ENCODE peak calls at places on chromosomes 11 and 22, in nine cellular contexts. B, O, N, Z, R, P, T, Q and S are unnamed samples.

GRCh38 chr11:120184371-120184945 is 26.4 kb upstream of the OAF start:
- DNase-seq in Z (no peak), Q (no peak), R (peak), N (no peak), O (no peak), T (no peak), P (no peak), B (no peak), S (peak)

GRCh38 chr22:40806711-40807110 is 12.4 kb downstream of the SLC25A17 start:
- DNase-seq in Z (no peak), B (no peak), N (no peak), R (no peak), O (no peak), P (no peak), Q (no peak), T (no peak), S (no peak)

GRCh38 chr11:134544095-134544815 is 132.2 kb upstream of the B3GAT1 start:
- DNase-seq in O (no peak), Z (no peak), T (no peak), N (no peak), P (no peak), Q (no peak), B (no peak), R (no peak), S (no peak)

GRCh38 chr22:46010951-46011626 is 34.1 kb upstream of the WNT7B start:
- DNase-seq in Q (no peak), O (no peak), N (no peak), B (no peak), P (no peak), Z (no peak), R (peak), T (no peak), S (no peak)

GRCh38 chr22:35711336-35711735 is 6.3 kb upstream of the APOL5 start:
- DNase-seq in O (no peak), P (no peak), Z (no peak), T (no peak), R (no peak), Q (no peak), N (no peak), B (no peak), S (no peak)

GRCh38 chr11:114229062-114229450 is 67.1 kb upstream of the NNMT start:
- DNase-seq in R (no peak), P (no peak), T (no peak), Q (no peak), N (no peak), Z (no peak), O (no peak), B (no peak), S (no peak)

GRCh38 chr22:44351685-44352377 is 39.1 kb upstream of the SHISAL1 start:
- DNase-seq in R (peak), T (peak), P (peak), N (no peak), O (no peak), B (peak), Z (no peak), Q (peak), S (peak)

GRCh38 chr11:64570341-64570740 is 20.7 kb upstream of the SLC22A12 start:
- DNase-seq in R (no peak), B (no peak), Z (no peak), O (no peak), Q (no peak), T (no peak), N (no peak), P (no peak), S (no peak)

GRCh38 chr22:48849513-48849912 is 978.2 kb downstream of the BRD1 start:
- DNase-seq in Q (no peak), N (no peak), B (no peak), Z (no peak), T (no peak), P (no peak), O (no peak), R (peak), S (no peak)

GRCh38 chr11:7251836-7252682 is at the start of gene SYT9:
- DNase-seq in T (no peak), R (peak), N (no peak), Q (no peak), Z (peak), P (peak), O (no peak), B (peak), S (no peak)

GRCh38 chr22:31969789-31970489 is 25.6 kb downstream of the YWHAH start:
- DNase-seq in B (peak), O (no peak), Z (peak), T (peak), R (peak), Q (peak), N (peak), P (peak), S (no peak)

GRCh38 chr22:49969751-49970527 is 9.4 kb downstream of the PIM3 start:
- DNase-seq in Z (peak), B (no peak), R (peak), Q (no peak), N (no peak), T (peak), O (no peak), P (no peak), S (peak)

GRCh38 chr11:35593143-35593542 is 25.1 kb upstream of the FJX1 start:
- DNase-seq in P (no peak), T (no peak), Z (no peak), B (peak), O (no peak), Q (peak), N (peak), R (no peak), S (no peak)

GRCh38 chr11:17197431-17197898 is 10.3 kb downstream of the PIK3C2A start:
- DNase-seq in P (no peak), Q (no peak), B (no peak), R (no peak), T (no peak), Z (no peak), N (no peak), O (no peak), S (no peak)

GRCh38 chr11:91220476-91221202 is 997.8 kb upstream of the CHORDC1 start:
- DNase-seq in O (no peak), Q (no peak), P (no peak), B (no peak), N (no peak), T (no peak), R (no peak), Z (no peak), S (no peak)

GRCh38 chr11:122852071-122852831 is 14.0 kb downstream of the CRTAM start:
- DNase-seq in Z (no peak), O (no peak), N (no peak), P (peak), Q (no peak), R (no peak), T (peak), B (peak), S (no peak)

GRCh38 chr11:111378773-111379499 is at the start of gene POU2AF1:
- DNase-seq in R (no peak), Z (no peak), T (peak), O (peak), N (peak), Q (no peak), B (peak), P (peak), S (no peak)

GRCh38 chr11:1847941-1848639 is 4.8 kb upstream of the LSP1 start:
- DNase-seq in P (no peak), B (no peak), R (no peak), T (no peak), Z (no peak), N (no peak), O (no peak), Q (no peak), S (no peak)

GRCh38 chr11:62545437-62546243 is 966 bp downstream of the AHNAK start:
- DNase-seq in N (peak), P (peak), T (peak), Q (peak), R (peak), B (peak), Z (peak), O (no peak), S (peak)

GRCh38 chr22:20586403-20586745 is 79.0 kb downstream of the MED15 start:
- DNase-seq in T (no peak), Z (no peak), O (no peak), N (no peak), P (no peak), Q (no peak), B (no peak), R (no peak), S (no peak)

GRCh38 chr22:31329029-31329428 is 17.1 kb downstream of the PATZ1 start:
- DNase-seq in O (no peak), R (no peak), Q (no peak), B (no peak), P (no peak), T (no peak), Z (no peak), N (no peak), S (no peak)

GRCh38 chr11:69587454-69588081 is 53.4 kb upstream of the CCND1 start:
- DNase-seq in Z (no peak), T (no peak), R (no peak), B (peak), Q (peak), N (peak), O (no peak), P (no peak), S (no peak)

GRCh38 chr22:47067911-47068654 is 305.6 kb downstream of the TBC1D22A start:
- DNase-seq in O (no peak), R (peak), T (no peak), Q (no peak), Z (no peak), B (no peak), N (no peak), P (no peak), S (no peak)

GRCh38 chr11:12050470-12050891 is 42.1 kb upstream of the DKK3 start:
- DNase-seq in Q (no peak), Z (no peak), O (no peak), T (no peak), P (no peak), B (peak), R (no peak), N (peak), S (no peak)